ENCODE peak calls at places on chromosome 20, in four cellular contexts. One of them, this sample, is unnamed.

GRCh38 chr20:57504411-57504810 is 20.5 kb downstream of the CTCFL start:
- DNase-seq in neural crest cell: no peak
- DNase-seq in stimulated activated CD4-positive, alpha-beta T cell treated with anti-CD3 and anti-CD28 coated beads, Interleukin-2, amount 100 ng/mL, for 48 hours: no peak
- DNase-seq in H9: no peak
- DNase-seq in this sample: no peak

GRCh38 chr20:24890286-24890685 is 58.8 kb upstream of the CST7 start:
- DNase-seq in neural crest cell: no peak
- DNase-seq in stimulated activated CD4-positive, alpha-beta T cell treated with anti-CD3 and anti-CD28 coated beads, Interleukin-2, amount 100 ng/mL, for 48 hours: no peak
- DNase-seq in H9: no peak
- DNase-seq in this sample: no peak

GRCh38 chr20:53623454-53624206 is 30.0 kb upstream of the ZNF217 start:
- DNase-seq in neural crest cell: peak
- DNase-seq in stimulated activated CD4-positive, alpha-beta T cell treated with anti-CD3 and anti-CD28 coated beads, Interleukin-2, amount 100 ng/mL, for 48 hours: no peak
- DNase-seq in H9: peak
- DNase-seq in this sample: peak

GRCh38 chr20:24770628-24771556 is 178.2 kb upstream of the CST7 start:
- DNase-seq in neural crest cell: no peak
- DNase-seq in stimulated activated CD4-positive, alpha-beta T cell treated with anti-CD3 and anti-CD28 coated beads, Interleukin-2, amount 100 ng/mL, for 48 hours: no peak
- DNase-seq in H9: peak
- DNase-seq in this sample: no peak

GRCh38 chr20:4101271-4101670 is 85.9 kb upstream of the RNF24 start:
- DNase-seq in neural crest cell: no peak
- DNase-seq in stimulated activated CD4-positive, alpha-beta T cell treated with anti-CD3 and anti-CD28 coated beads, Interleukin-2, amount 100 ng/mL, for 48 hours: no peak
- DNase-seq in H9: no peak
- DNase-seq in this sample: no peak

GRCh38 chr20:3687655-3688054 is 5.8 kb upstream of the ADAM33 start:
- DNase-seq in neural crest cell: no peak
- DNase-seq in stimulated activated CD4-positive, alpha-beta T cell treated with anti-CD3 and anti-CD28 coated beads, Interleukin-2, amount 100 ng/mL, for 48 hours: no peak
- DNase-seq in H9: no peak
- DNase-seq in this sample: peak

GRCh38 chr20:58965270-58966064 is 15.6 kb upstream of the NELFCD start:
- DNase-seq in neural crest cell: no peak
- DNase-seq in stimulated activated CD4-positive, alpha-beta T cell treated with anti-CD3 and anti-CD28 coated beads, Interleukin-2, amount 100 ng/mL, for 48 hours: no peak
- DNase-seq in H9: no peak
- DNase-seq in this sample: no peak

GRCh38 chr20:63054103-63054474 is 47.3 kb upstream of the BHLHE23 start:
- DNase-seq in neural crest cell: no peak
- DNase-seq in stimulated activated CD4-positive, alpha-beta T cell treated with anti-CD3 and anti-CD28 coated beads, Interleukin-2, amount 100 ng/mL, for 48 hours: no peak
- DNase-seq in H9: no peak
- DNase-seq in this sample: no peak

GRCh38 chr20:300345-300744 is 3.0 kb downstream of the ZCCHC3 start:
- DNase-seq in neural crest cell: no peak
- DNase-seq in stimulated activated CD4-positive, alpha-beta T cell treated with anti-CD3 and anti-CD28 coated beads, Interleukin-2, amount 100 ng/mL, for 48 hours: no peak
- DNase-seq in H9: peak
- DNase-seq in this sample: no peak

GRCh38 chr20:54292186-54292585 is 84.3 kb downstream of the PFDN4 start:
- DNase-seq in neural crest cell: no peak
- DNase-seq in stimulated activated CD4-positive, alpha-beta T cell treated with anti-CD3 and anti-CD28 coated beads, Interleukin-2, amount 100 ng/mL, for 48 hours: no peak
- DNase-seq in H9: no peak
- DNase-seq in this sample: no peak

GRCh38 chr20:44616604-44616964 is 34.2 kb downstream of the PKIG start:
- DNase-seq in neural crest cell: no peak
- DNase-seq in stimulated activated CD4-positive, alpha-beta T cell treated with anti-CD3 and anti-CD28 coated beads, Interleukin-2, amount 100 ng/mL, for 48 hours: no peak
- DNase-seq in H9: peak
- DNase-seq in this sample: no peak

GRCh38 chr20:17614176-17614811 is 44.4 kb downstream of the DSTN start:
- DNase-seq in neural crest cell: no peak
- DNase-seq in stimulated activated CD4-positive, alpha-beta T cell treated with anti-CD3 and anti-CD28 coated beads, Interleukin-2, amount 100 ng/mL, for 48 hours: no peak
- DNase-seq in H9: peak
- DNase-seq in this sample: no peak

GRCh38 chr20:20872420-20872819 is 160.0 kb upstream of the RALGAPA2 start:
- DNase-seq in neural crest cell: no peak
- DNase-seq in stimulated activated CD4-positive, alpha-beta T cell treated with anti-CD3 and anti-CD28 coated beads, Interleukin-2, amount 100 ng/mL, for 48 hours: no peak
- DNase-seq in H9: no peak
- DNase-seq in this sample: no peak

GRCh38 chr20:60132162-60132826 is 174.1 kb downstream of the CDH26 start:
- DNase-seq in neural crest cell: no peak
- DNase-seq in stimulated activated CD4-positive, alpha-beta T cell treated with anti-CD3 and anti-CD28 coated beads, Interleukin-2, amount 100 ng/mL, for 48 hours: no peak
- DNase-seq in H9: no peak
- DNase-seq in this sample: no peak

GRCh38 chr20:63830821-63831593 is at the start of gene ZBTB46:
- DNase-seq in neural crest cell: no peak
- DNase-seq in stimulated activated CD4-positive, alpha-beta T cell treated with anti-CD3 and anti-CD28 coated beads, Interleukin-2, amount 100 ng/mL, for 48 hours: peak
- DNase-seq in H9: no peak
- DNase-seq in this sample: peak

GRCh38 chr20:5410450-5410849 is 93.7 kb upstream of the PROKR2 start:
- DNase-seq in neural crest cell: no peak
- DNase-seq in stimulated activated CD4-positive, alpha-beta T cell treated with anti-CD3 and anti-CD28 coated beads, Interleukin-2, amount 100 ng/mL, for 48 hours: no peak
- DNase-seq in H9: no peak
- DNase-seq in this sample: no peak

GRCh38 chr20:14449323-14449722 is 111.9 kb upstream of the FLRT3 start:
- DNase-seq in neural crest cell: no peak
- DNase-seq in stimulated activated CD4-positive, alpha-beta T cell treated with anti-CD3 and anti-CD28 coated beads, Interleukin-2, amount 100 ng/mL, for 48 hours: no peak
- DNase-seq in H9: no peak
- DNase-seq in this sample: peak

GRCh38 chr20:32855387-32855786 is 3.3 kb upstream of the EFCAB8 start:
- DNase-seq in neural crest cell: no peak
- DNase-seq in stimulated activated CD4-positive, alpha-beta T cell treated with anti-CD3 and anti-CD28 coated beads, Interleukin-2, amount 100 ng/mL, for 48 hours: no peak
- DNase-seq in H9: no peak
- DNase-seq in this sample: no peak

GRCh38 chr20:25586877-25587276 is 1.5 kb upstream of the NINL start:
- DNase-seq in neural crest cell: no peak
- DNase-seq in stimulated activated CD4-positive, alpha-beta T cell treated with anti-CD3 and anti-CD28 coated beads, Interleukin-2, amount 100 ng/mL, for 48 hours: no peak
- DNase-seq in H9: no peak
- DNase-seq in this sample: no peak

GRCh38 chr20:45301824-45302251 is 4.8 kb upstream of the RBPJL start:
- DNase-seq in neural crest cell: no peak
- DNase-seq in stimulated activated CD4-positive, alpha-beta T cell treated with anti-CD3 and anti-CD28 coated beads, Interleukin-2, amount 100 ng/mL, for 48 hours: no peak
- DNase-seq in H9: no peak
- DNase-seq in this sample: no peak